ENCODE peak calls at places on chromosomes 12 and 14, in six cellular contexts. Z is upper lobe of right lung, K is choroid plexus epithelial cell, B is OCI-LY7, W is fibroblast of mammary gland, V is progenitor cell of endocrine pancreas. X is an unnamed sample.

GRCh38 chr12:12819752-12820311 is 6.7 kb downstream of the DDX47 start:
- DNase-seq in W (peak; percentile 93), K (peak; percentile 95), Z (no peak), B (no peak), V (no peak), X (no peak)

GRCh38 chr14:55592426-55592825 is 12.4 kb downstream of the KTN1 start:
- DNase-seq in W (no peak), B (no peak), Z (no peak), V (no peak), K (no peak), X (no peak)

GRCh38 chr12:89707623-89707991 is 1.0 kb downstream of the ATP2B1 start:
- DNase-seq in B (peak; percentile 42), W (no peak), K (no peak), Z (peak; percentile 65), V (peak; percentile 24), X (no peak)

GRCh38 chr12:64714551-64714968 is 44.6 kb downstream of the GNS start:
- DNase-seq in Z (no peak), V (no peak), W (no peak), K (no peak), B (no peak), X (peak; percentile 47)

GRCh38 chr14:33081259-33081658 is 142.6 kb downstream of the NPAS3 start:
- DNase-seq in W (no peak), B (peak; percentile 48), V (no peak), Z (no peak), K (no peak), X (no peak)

GRCh38 chr12:69470189-69471094 is at the start of gene FRS2:
- DNase-seq in W (peak; percentile 86), Z (peak; percentile 95), K (peak; percentile 93), V (peak; percentile 81), B (peak; percentile 86), X (peak; percentile 94)

GRCh38 chr12:93802698-93803097 is 125.5 kb downstream of the CRADD start:
- DNase-seq in Z (no peak), V (no peak), W (peak; percentile 63), K (peak; percentile 78), B (no peak), X (no peak)

GRCh38 chr14:76937181-76938091 is 91.1 kb downstream of the IRF2BPL start:
- DNase-seq in W (peak; percentile 87), K (peak; percentile 88), B (no peak), V (no peak), Z (no peak), X (no peak)

GRCh38 chr12:93020225-93020997 is 91.3 kb upstream of the EEA1 start:
- DNase-seq in Z (no peak), V (no peak), B (no peak), K (no peak), W (no peak), X (no peak)

GRCh38 chr12:39127401-39127800 is 222.0 kb upstream of the CPNE8 start:
- DNase-seq in W (peak; percentile 75), V (no peak), B (no peak), Z (no peak), K (no peak), X (no peak)

GRCh38 chr12:130031571-130032189 is 127.9 kb upstream of the TMEM132D start:
- DNase-seq in V (peak; percentile 60), K (peak; percentile 31), Z (no peak), B (peak; percentile 56), W (peak; percentile 26), X (peak; percentile 78)

GRCh38 chr12:132700212-132700913 is 10.3 kb upstream of the PGAM5 start:
- DNase-seq in B (no peak), W (peak; percentile 63), Z (no peak), V (no peak), K (peak; percentile 67), X (no peak)

GRCh38 chr12:50404307-50404706 is 3.6 kb downstream of the LARP4 start:
- DNase-seq in K (no peak), V (no peak), Z (no peak), W (no peak), B (no peak), X (no peak)

GRCh38 chr12:75908961-75909699 is 122.4 kb downstream of the PHLDA1 start:
- DNase-seq in Z (no peak), V (no peak), W (peak; percentile 87), B (no peak), K (peak; percentile 92), X (no peak)

GRCh38 chr12:67766370-67766769 is 117.8 kb downstream of the DYRK2 start:
- DNase-seq in W (peak; percentile 93), Z (no peak), K (peak; percentile 75), V (no peak), B (no peak), X (no peak)

GRCh38 chr12:84704851-84705250 is 207.7 kb downstream of the SLC6A15 start:
- DNase-seq in W (no peak), B (no peak), K (no peak), Z (no peak), V (no peak), X (no peak)

GRCh38 chr14:101709962-101710891 is 51.3 kb upstream of the PPP2R5C start:
- DNase-seq in B (no peak), K (no peak), Z (no peak), W (no peak), V (no peak), X (no peak)

GRCh38 chr12:93970892-93971688 is 177.3 kb upstream of the PLXNC1 start:
- DNase-seq in B (no peak), K (no peak), V (no peak), Z (no peak), W (peak; percentile 61), X (no peak)

GRCh38 chr12:99453831-99454538 is 193.6 kb upstream of the GARIN6 start:
- DNase-seq in Z (no peak), V (no peak), K (no peak), B (no peak), W (no peak), X (peak; percentile 14)

GRCh38 chr12:66647034-66647691 is 31.7 kb downstream of the GRIP1 start:
- DNase-seq in W (peak; percentile 96), V (no peak), Z (no peak), K (peak; percentile 91), B (no peak), X (no peak)

GRCh38 chr12:117216686-117217085 is 26.4 kb upstream of the FBXO21 start:
- DNase-seq in K (no peak), Z (no peak), B (no peak), W (no peak), V (no peak), X (no peak)

GRCh38 chr14:94423465-94424056 is 29.0 kb downstream of the SERPINA11 start:
- DNase-seq in B (peak; percentile 56), W (peak; percentile 67), K (peak; percentile 83), Z (peak; percentile 87), V (peak; percentile 58), X (peak; percentile 58)
- TF ChIP-seq CTCF in B (peak; percentile 90), W (peak; percentile 71), K (peak; percentile 83), Z (peak; percentile 65), V (peak; percentile 79), X (peak; percentile 84)

DNA sequence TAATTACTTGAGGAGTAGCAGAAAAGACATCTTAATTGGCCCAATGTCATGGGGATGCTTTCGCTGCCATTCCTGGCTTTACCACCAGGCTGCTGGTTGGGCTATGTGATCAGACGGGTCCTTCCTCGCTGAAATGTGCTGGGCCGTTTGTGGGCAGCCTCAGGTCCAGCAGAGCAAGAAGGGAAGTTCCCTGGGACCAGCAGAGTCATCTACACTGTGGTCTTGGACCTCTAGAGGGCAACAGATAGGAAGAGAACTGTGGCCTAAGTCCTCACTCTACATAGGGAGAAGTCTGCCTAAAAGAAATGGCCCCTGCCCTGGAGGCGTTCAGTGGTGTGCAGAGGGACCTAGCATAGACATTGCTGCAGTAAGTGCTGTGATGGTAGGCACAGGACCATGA is 10.9 kb downstream of the EVL start:
- DNase-seq in B (no peak), K (peak; percentile 38), V (no peak), Z (peak; percentile 74), W (peak; percentile 57), X (peak; percentile 36)
- TF ChIP-seq CTCF in B (peak; percentile 56), K (peak; percentile 49), V (no peak), Z (peak; percentile 42), W (peak; percentile 35), X (no peak)

GRCh38 chr12:47412837-47413236 is 293.0 kb downstream of the RPAP3 start:
- DNase-seq in Z (no peak), B (no peak), K (no peak), V (no peak), W (no peak), X (no peak)
- TF ChIP-seq CTCF in Z (no peak), B (no peak), K (no peak), V (no peak), W (no peak), X (no peak)

GRCh38 chr12:26978801-26979200 is 35.4 kb downstream of the TM7SF3 start:
- DNase-seq in B (no peak), W (no peak), K (no peak), Z (no peak), V (no peak), X (no peak)
- TF ChIP-seq CTCF in B (no peak), W (no peak), K (no peak), Z (no peak), V (no peak), X (no peak)